ENCODE peak calls at places on chromosome 7, in eight cellular contexts. A is ELR; W is lung; E is smooth muscle cell of the brain vasculature; S is NCI-H2171 treated with DMSO at 0.1 percent for 48 hours; X is activated naive CD4-positive, alpha-beta T cell; C is T1000; B is central memory CD4-positive, alpha-beta T cell. R is an unnamed sample.

GRCh38 chr7:6501586-6502564 is 49.4 kb downstream of the GRID2IP start:
- DNase-seq in A (no peak), W (no peak), E (no peak), S (no peak), X (no peak), C (no peak), B (no peak), R (no peak)

GRCh38 chr7:28165971-28166955 is 14.3 kb downstream of the JAZF1 start:
- DNase-seq in A (peak), W (no peak), E (no peak), S (no peak), X (no peak), C (no peak), B (no peak), R (peak)

GRCh38 chr7:158074896-158075632 is 512.6 kb downstream of the PTPRN2 start:
- DNase-seq in A (no peak), W (no peak), E (no peak), S (no peak), X (no peak), C (no peak), B (no peak), R (no peak)

GRCh38 chr7:142153400-142153799 is 41.9 kb downstream of the MGAM2 start:
- DNase-seq in A (peak), W (no peak), E (no peak), S (no peak), X (no peak), C (no peak), B (no peak), R (peak)

GRCh38 chr7:138247081-138247480 is 170.8 kb downstream of the AKR1D1 start:
- DNase-seq in A (no peak), W (no peak), E (no peak), S (no peak), X (no peak), C (no peak), B (no peak), R (no peak)

GRCh38 chr7:135704074-135704473 is 23.9 kb downstream of the SLC13A4 start:
- DNase-seq in A (no peak), W (no peak), E (no peak), S (no peak), X (no peak), C (no peak), B (no peak), R (no peak)

GRCh38 chr7:92674379-92674778 is 84.2 kb upstream of the FAM133B start:
- DNase-seq in A (no peak), W (no peak), E (no peak), S (no peak), X (no peak), C (no peak), B (no peak), R (no peak)

GRCh38 chr7:120168066-120168465 is 104.9 kb upstream of the KCND2 start:
- DNase-seq in A (no peak), W (no peak), E (peak), S (no peak), X (no peak), C (no peak), B (no peak), R (no peak)

GRCh38 chr7:6475433-6476186 is 27.9 kb upstream of the DAGLB start:
- DNase-seq in A (no peak), W (no peak), E (no peak), S (no peak), X (no peak), C (no peak), B (no peak), R (no peak)

GRCh38 chr7:29345590-29345989 is 151.0 kb downstream of the CHN2 start:
- DNase-seq in A (no peak), W (no peak), E (no peak), S (no peak), X (no peak), C (no peak), B (no peak), R (no peak)

GRCh38 chr7:122305475-122306319 is 1.1 kb upstream of the FEZF1 start:
- DNase-seq in A (no peak), W (no peak), E (no peak), S (peak), X (no peak), C (no peak), B (no peak), R (no peak)

GRCh38 chr7:12322287-12322902 is 81.3 kb downstream of the VWDE start:
- DNase-seq in A (peak), W (no peak), E (peak), S (peak), X (no peak), C (no peak), B (peak), R (no peak)

GRCh38 chr7:46028246-46028645 is 107.2 kb upstream of the IGFBP3 start:
- DNase-seq in A (no peak), W (no peak), E (no peak), S (no peak), X (no peak), C (no peak), B (no peak), R (no peak)

GRCh38 chr7:56175086-56175760 is 59.0 kb upstream of the NUPR2 start:
- DNase-seq in A (no peak), W (no peak), E (no peak), S (no peak), X (no peak), C (no peak), B (no peak), R (no peak)

GRCh38 chr7:114663502-114663901 is 248.9 kb downstream of the FOXP2 start:
- DNase-seq in A (peak), W (no peak), E (peak), S (peak), X (no peak), C (no peak), B (no peak), R (peak)

GRCh38 chr7:50335230-50335794 is 30.8 kb downstream of the IKZF1 start:
- DNase-seq in A (no peak), W (no peak), E (no peak), S (no peak), X (no peak), C (no peak), B (no peak), R (no peak)

GRCh38 chr7:105173586-105173985 is 159.6 kb downstream of the KMT2E start:
- DNase-seq in A (no peak), W (no peak), E (no peak), S (no peak), X (no peak), C (no peak), B (no peak), R (no peak)

GRCh38 chr7:81301815-81302214 is 383.0 kb upstream of the SEMA3C start:
- DNase-seq in A (no peak), W (no peak), E (no peak), S (no peak), X (no peak), C (no peak), B (no peak), R (no peak)

R was measured in HT1080.